ENCODE peak calls at places on chromosomes 11 and 22, in four cellular contexts. R is GM23338, C is tibial artery, J is GM20000. A is an unnamed sample.
A peak's percentile ranks its signal among the peaks of the same experiment; 100 is the strongest.

GRCh38 chr11:76686261-76687079 is 15.9 kb upstream of the LRRC32 start:
- DNase-seq in R (peak; percentile 62), C (no peak), J (no peak), A (no peak)

GRCh38 chr11:102117472-102118113 is 7.3 kb downstream of the YAP1 start:
- DNase-seq in R (no peak), C (no peak), J (no peak), A (no peak)

GRCh38 chr11:8092587-8093424 is 11.8 kb downstream of the TUB start:
- DNase-seq in R (peak; percentile 92), C (peak; percentile 70), J (peak; percentile 75), A (no peak)

GRCh38 chr22:37260939-37261338 is 16.9 kb upstream of the RAC2 start:
- DNase-seq in R (peak; percentile 87), C (no peak), J (peak; percentile 73), A (peak; percentile 34)

GRCh38 chr11:87778341-87778740 is 396.9 kb downstream of the RAB38 start:
- DNase-seq in R (no peak), C (no peak), J (no peak), A (no peak)

GRCh38 chr11:123494195-123495050 is 64.4 kb downstream of the GRAMD1B start:
- DNase-seq in R (peak; percentile 72), C (no peak), J (no peak), A (no peak)

GRCh38 chr11:134226806-134227325 is 2.4 kb downstream of the VPS26B start:
- DNase-seq in R (no peak), C (no peak), J (no peak), A (no peak)

GRCh38 chr11:32173977-32174376 is 83.1 kb downstream of the RCN1 start:
- DNase-seq in R (no peak), C (no peak), J (no peak), A (no peak)

GRCh38 chr22:40247976-40248375 is 70.3 kb downstream of the TNRC6B start:
- DNase-seq in R (no peak), C (no peak), J (no peak), A (peak; percentile 50)

GRCh38 chr22:31085928-31086327 is 4.8 kb downstream of the SMTN start:
- DNase-seq in R (no peak), C (no peak), J (no peak), A (no peak)

GRCh38 chr11:119262668-119263351 is 54.1 kb downstream of the MCAM start:
- DNase-seq in R (no peak), C (no peak), J (peak; percentile 39), A (no peak)

GRCh38 chr22:24401824-24402434 is 25.5 kb upstream of the ADORA2A start:
- DNase-seq in R (no peak), C (peak; percentile 60), J (no peak), A (no peak)

GRCh38 chr11:101034076-101034475 is 95.5 kb downstream of the PGR start:
- DNase-seq in R (no peak), C (peak; percentile 66), J (no peak), A (no peak)

GRCh38 chr11:3126207-3126865 is 38.8 kb downstream of the OSBPL5 start:
- DNase-seq in R (no peak), C (peak; percentile 68), J (no peak), A (no peak)

GRCh38 chr11:92018332-92018731 is 206.3 kb upstream of the FAT3 start:
- DNase-seq in R (no peak), C (no peak), J (no peak), A (no peak)

GRCh38 chr11:10727259-10727851 is 23.7 kb upstream of the CTR9 start:
- DNase-seq in R (no peak), C (no peak), J (no peak), A (no peak)

GRCh38 chr11:8081591-8082021 is 595 bp downstream of the TUB start:
- DNase-seq in R (no peak), C (no peak), J (no peak), A (no peak)

GRCh38 chr22:23223566-23224317 is 43.4 kb downstream of the BCR start:
- DNase-seq in R (no peak), C (no peak), J (no peak), A (no peak)

GRCh38 chr11:7591107-7591894 is 77.5 kb downstream of the PPFIBP2 start:
- DNase-seq in R (no peak), C (no peak), J (no peak), A (no peak)

GRCh38 chr11:63738720-63739360 is 29.7 kb downstream of the ZFTA start:
- DNase-seq in R (peak; percentile 87), C (peak; percentile 76), J (peak; percentile 51), A (peak; percentile 40)

GRCh38 chr11:5247479-5248192 is 2.0 kb downstream of the HBG1 start:
- DNase-seq in R (no peak), C (no peak), J (no peak), A (no peak)

GRCh38 chr11:64794526-64794925 is 8.5 kb downstream of the MAP4K2 start:
- DNase-seq in R (no peak), C (no peak), J (no peak), A (no peak)

GRCh38 chr11:129434641-129435498 is 59.2 kb downstream of the BARX2 start:
- DNase-seq in R (no peak), C (no peak), J (no peak), A (no peak)

GRCh38 chr22:42039271-42039670 is 31.3 kb downstream of the NAGA start:
- DNase-seq in R (no peak), C (no peak), J (no peak), A (no peak)

GRCh38 chr11:9004310-9004945 is 627 bp upstream of the NRIP3 start:
- DNase-seq in R (peak; percentile 82), C (no peak), J (no peak), A (peak; percentile 24)

GRCh38 chr11:103907548-103908455 is 128.6 kb upstream of the DDI1 start:
- DNase-seq in R (no peak), C (no peak), J (no peak), A (no peak)

GRCh38 chr11:62501432-62501891 is 45.1 kb downstream of the AHNAK start:
- DNase-seq in R (no peak), C (no peak), J (no peak), A (no peak)

GRCh38 chr11:35021589-35021988 is 105.2 kb downstream of the PDHX start:
- DNase-seq in R (no peak), C (no peak), J (no peak), A (no peak)

GRCh38 chr11:73402834-73403185 is 26.6 kb downstream of the RELT start:
- DNase-seq in R (no peak), C (no peak), J (no peak), A (no peak)

GRCh38 chr22:25922141-25922540 is 180.2 kb downstream of the MYO18B start:
- DNase-seq in R (no peak), C (no peak), J (no peak), A (no peak)

GRCh38 chr11:58928082-58928574 is 11.2 kb upstream of the GLYATL1 start:
- DNase-seq in R (peak; percentile 59), C (no peak), J (no peak), A (no peak)

GRCh38 chr11:65655570-65656332 is 7.0 kb downstream of the RELA start:
- DNase-seq in R (no peak), C (no peak), J (peak; percentile 4), A (no peak)

GRCh38 chr11:70824590-70825300 is 426.4 kb downstream of the CTTN start:
- DNase-seq in R (peak; percentile 24), C (no peak), J (no peak), A (no peak)

GRCh38 chr11:100680070-100680469 is 7.0 kb upstream of the ARHGAP42 start:
- DNase-seq in R (no peak), C (no peak), J (no peak), A (no peak)

GRCh38 chr11:21933095-21933494 is 259.8 kb upstream of the ANO5 start:
- DNase-seq in R (peak; percentile 14), C (no peak), J (peak; percentile 6), A (no peak)

GRCh38 chr11:31813242-31813960 is 2.3 kb upstream of the PAX6 start:
- DNase-seq in R (peak; percentile 58), C (no peak), J (peak; percentile 32), A (no peak)

GRCh38 chr11:32255876-32256275 is 165.0 kb downstream of the RCN1 start:
- DNase-seq in R (no peak), C (no peak), J (no peak), A (no peak)